ENCODE peak calls at places on chromosomes 3 and 15, in ten cellular contexts. One of them, this sample, is unnamed.
A peak's percentile ranks its signal among the peaks of the same experiment; 100 is the strongest.

GRCh38 chr15:61084944-61085367 is 144.1 kb downstream of the RORA start:
- DNase-seq in AG04449: no peak
- DNase-seq in CD4-positive, alpha-beta T cell: no peak
- DNase-seq in stomach: no peak
- DNase-seq in mammary epithelial cell: no peak
- DNase-seq in epithelial cell of esophagus: no peak
- DNase-seq in left ventricle myocardium inferior: peak; percentile 40
- DNase-seq in A549: no peak
- DNase-seq in lower lobe of right lung: no peak
- DNase-seq in heart left ventricle: peak; percentile 21
- DNase-seq in this sample: no peak

GRCh38 chr3:170992854-170993253 is 33.7 kb downstream of the SLC2A2 start:
- DNase-seq in stomach: no peak
- DNase-seq in mammary epithelial cell: peak; percentile 86
- DNase-seq in AG04449: no peak
- DNase-seq in lower lobe of right lung: no peak
- DNase-seq in CD4-positive, alpha-beta T cell: no peak
- DNase-seq in epithelial cell of esophagus: peak; percentile 85
- DNase-seq in heart left ventricle: no peak
- DNase-seq in left ventricle myocardium inferior: no peak
- DNase-seq in A549: no peak
- DNase-seq in this sample: peak; percentile 21

GRCh38 chr3:58059349-58060321 is 51.4 kb downstream of the FLNB start:
- DNase-seq in AG04449: peak; percentile 88
- DNase-seq in A549: no peak
- DNase-seq in mammary epithelial cell: no peak
- DNase-seq in heart left ventricle: peak; percentile 31
- DNase-seq in CD4-positive, alpha-beta T cell: no peak
- DNase-seq in epithelial cell of esophagus: no peak
- DNase-seq in left ventricle myocardium inferior: no peak
- DNase-seq in lower lobe of right lung: no peak
- DNase-seq in stomach: peak; percentile 34
- DNase-seq in this sample: no peak

GRCh38 chr3:159764211-159765024 is 224.2 kb upstream of the IL12A start:
- DNase-seq in CD4-positive, alpha-beta T cell: no peak
- DNase-seq in lower lobe of right lung: peak; percentile 69
- DNase-seq in mammary epithelial cell: peak; percentile 85
- DNase-seq in epithelial cell of esophagus: peak; percentile 75
- DNase-seq in stomach: no peak
- DNase-seq in AG04449: no peak
- DNase-seq in A549: peak; percentile 68
- DNase-seq in heart left ventricle: peak; percentile 68
- DNase-seq in left ventricle myocardium inferior: peak; percentile 61
- DNase-seq in this sample: peak; percentile 76

GRCh38 chr3:53776494-53777101 is 69.6 kb downstream of the CHDH start:
- DNase-seq in left ventricle myocardium inferior: no peak
- DNase-seq in stomach: no peak
- DNase-seq in mammary epithelial cell: peak; percentile 77
- DNase-seq in CD4-positive, alpha-beta T cell: no peak
- DNase-seq in heart left ventricle: no peak
- DNase-seq in lower lobe of right lung: no peak
- DNase-seq in epithelial cell of esophagus: peak; percentile 41
- DNase-seq in A549: no peak
- DNase-seq in AG04449: no peak
- DNase-seq in this sample: no peak

GRCh38 chr15:66961407-66961884 is 104.0 kb upstream of the SMAD3 start:
- DNase-seq in mammary epithelial cell: no peak
- DNase-seq in epithelial cell of esophagus: no peak
- DNase-seq in heart left ventricle: no peak
- DNase-seq in AG04449: no peak
- DNase-seq in lower lobe of right lung: no peak
- DNase-seq in left ventricle myocardium inferior: no peak
- DNase-seq in CD4-positive, alpha-beta T cell: no peak
- DNase-seq in A549: no peak
- DNase-seq in stomach: no peak
- DNase-seq in this sample: no peak

GRCh38 chr15:56059716-56060115 is 66.3 kb upstream of the NEDD4 start:
- DNase-seq in mammary epithelial cell: no peak
- DNase-seq in AG04449: no peak
- DNase-seq in stomach: no peak
- DNase-seq in heart left ventricle: no peak
- DNase-seq in CD4-positive, alpha-beta T cell: no peak
- DNase-seq in left ventricle myocardium inferior: no peak
- DNase-seq in lower lobe of right lung: no peak
- DNase-seq in epithelial cell of esophagus: no peak
- DNase-seq in A549: no peak
- DNase-seq in this sample: no peak

GRCh38 chr15:92638291-92638708 is 17.3 kb downstream of the FAM174B start:
- DNase-seq in mammary epithelial cell: no peak
- DNase-seq in CD4-positive, alpha-beta T cell: no peak
- DNase-seq in epithelial cell of esophagus: peak; percentile 29
- DNase-seq in stomach: peak; percentile 76
- DNase-seq in left ventricle myocardium inferior: no peak
- DNase-seq in AG04449: peak; percentile 14
- DNase-seq in A549: no peak
- DNase-seq in heart left ventricle: no peak
- DNase-seq in lower lobe of right lung: peak; percentile 65
- DNase-seq in this sample: no peak

GRCh38 chr3:46716461-46717441 is 918 bp downstream of the PRSS50 start:
- DNase-seq in A549: no peak
- DNase-seq in stomach: peak; percentile 15
- DNase-seq in heart left ventricle: no peak
- DNase-seq in lower lobe of right lung: no peak
- DNase-seq in AG04449: no peak
- DNase-seq in left ventricle myocardium inferior: no peak
- DNase-seq in CD4-positive, alpha-beta T cell: no peak
- DNase-seq in mammary epithelial cell: no peak
- DNase-seq in epithelial cell of esophagus: no peak
- DNase-seq in this sample: no peak

GRCh38 chr15:69557340-69558137 is 104.9 kb downstream of the RPLP1 start:
- DNase-seq in stomach: peak; percentile 37
- DNase-seq in mammary epithelial cell: peak; percentile 87
- DNase-seq in A549: peak; percentile 91
- DNase-seq in AG04449: peak; percentile 92
- DNase-seq in lower lobe of right lung: no peak
- DNase-seq in left ventricle myocardium inferior: no peak
- DNase-seq in epithelial cell of esophagus: peak; percentile 95
- DNase-seq in heart left ventricle: no peak
- DNase-seq in CD4-positive, alpha-beta T cell: no peak
- DNase-seq in this sample: peak; percentile 95

GRCh38 chr15:69561071-69561784 is 108.6 kb downstream of the RPLP1 start:
- DNase-seq in AG04449: no peak
- DNase-seq in A549: no peak
- DNase-seq in left ventricle myocardium inferior: no peak
- DNase-seq in mammary epithelial cell: no peak
- DNase-seq in epithelial cell of esophagus: no peak
- DNase-seq in lower lobe of right lung: no peak
- DNase-seq in stomach: peak; percentile 79
- DNase-seq in CD4-positive, alpha-beta T cell: no peak
- DNase-seq in heart left ventricle: no peak
- DNase-seq in this sample: no peak

GRCh38 chr15:69558138-69558409 is 105.5 kb downstream of the RPLP1 start:
- DNase-seq in A549: no peak
- DNase-seq in heart left ventricle: no peak
- DNase-seq in left ventricle myocardium inferior: no peak
- DNase-seq in AG04449: no peak
- DNase-seq in stomach: no peak
- DNase-seq in CD4-positive, alpha-beta T cell: no peak
- DNase-seq in epithelial cell of esophagus: no peak
- DNase-seq in lower lobe of right lung: no peak
- DNase-seq in mammary epithelial cell: no peak
- DNase-seq in this sample: no peak

GRCh38 chr15:69562097-69562496 is 109.5 kb downstream of the RPLP1 start:
- DNase-seq in epithelial cell of esophagus: no peak
- DNase-seq in lower lobe of right lung: no peak
- DNase-seq in left ventricle myocardium inferior: no peak
- DNase-seq in A549: no peak
- DNase-seq in AG04449: no peak
- DNase-seq in stomach: no peak
- DNase-seq in mammary epithelial cell: no peak
- DNase-seq in CD4-positive, alpha-beta T cell: no peak
- DNase-seq in heart left ventricle: no peak
- DNase-seq in this sample: no peak

GRCh38 chr15:69559440-69560215 is 107.0 kb downstream of the RPLP1 start:
- DNase-seq in lower lobe of right lung: no peak
- DNase-seq in epithelial cell of esophagus: no peak
- DNase-seq in left ventricle myocardium inferior: no peak
- DNase-seq in mammary epithelial cell: no peak
- DNase-seq in CD4-positive, alpha-beta T cell: no peak
- DNase-seq in AG04449: no peak
- DNase-seq in A549: no peak
- DNase-seq in heart left ventricle: no peak
- DNase-seq in stomach: no peak
- DNase-seq in this sample: peak; percentile 32
- TF ChIP-seq CTCF in lower lobe of right lung: no peak
- TF ChIP-seq CTCF in epithelial cell of esophagus: peak; percentile 11
- TF ChIP-seq CTCF in left ventricle myocardium inferior: no peak
- TF ChIP-seq CTCF in mammary epithelial cell: no peak
- TF ChIP-seq CTCF in CD4-positive, alpha-beta T cell: no peak
- TF ChIP-seq CTCF in AG04449: no peak
- TF ChIP-seq CTCF in A549: no peak
- TF ChIP-seq CTCF in heart left ventricle: no peak
- TF ChIP-seq CTCF in stomach: no peak
- TF ChIP-seq CTCF in this sample: no peak

GRCh38 chr3:42602961-42603360 is 2.5 kb downstream of the NKTR start:
- DNase-seq in stomach: no peak
- DNase-seq in left ventricle myocardium inferior: no peak
- DNase-seq in CD4-positive, alpha-beta T cell: no peak
- DNase-seq in heart left ventricle: no peak
- DNase-seq in A549: no peak
- DNase-seq in AG04449: no peak
- DNase-seq in lower lobe of right lung: no peak
- DNase-seq in epithelial cell of esophagus: no peak
- DNase-seq in mammary epithelial cell: no peak
- DNase-seq in this sample: no peak

GRCh38 chr3:42605550-42606173 is 5.2 kb downstream of the NKTR start:
- DNase-seq in heart left ventricle: no peak
- DNase-seq in A549: no peak
- DNase-seq in mammary epithelial cell: no peak
- DNase-seq in epithelial cell of esophagus: no peak
- DNase-seq in lower lobe of right lung: no peak
- DNase-seq in stomach: no peak
- DNase-seq in CD4-positive, alpha-beta T cell: no peak
- DNase-seq in left ventricle myocardium inferior: no peak
- DNase-seq in AG04449: no peak
- DNase-seq in this sample: peak; percentile 31

GRCh38 chr3:42600111-42600957 is at the start of gene NKTR:
- DNase-seq in epithelial cell of esophagus: peak; percentile 100
- DNase-seq in lower lobe of right lung: peak; percentile 98
- DNase-seq in AG04449: peak; percentile 89
- DNase-seq in CD4-positive, alpha-beta T cell: peak; percentile 99
- DNase-seq in left ventricle myocardium inferior: peak; percentile 97
- DNase-seq in heart left ventricle: peak; percentile 97
- DNase-seq in mammary epithelial cell: peak; percentile 100
- DNase-seq in stomach: peak; percentile 99
- DNase-seq in A549: peak; percentile 75
- DNase-seq in this sample: peak; percentile 99

GRCh38 chr3:42601898-42602581 is 1.6 kb downstream of the NKTR start:
- DNase-seq in mammary epithelial cell: peak; percentile 50
- DNase-seq in epithelial cell of esophagus: peak; percentile 56
- DNase-seq in heart left ventricle: no peak
- DNase-seq in AG04449: no peak
- DNase-seq in CD4-positive, alpha-beta T cell: no peak
- DNase-seq in lower lobe of right lung: no peak
- DNase-seq in A549: no peak
- DNase-seq in left ventricle myocardium inferior: no peak
- DNase-seq in stomach: no peak
- DNase-seq in this sample: peak; percentile 45

DNA sequence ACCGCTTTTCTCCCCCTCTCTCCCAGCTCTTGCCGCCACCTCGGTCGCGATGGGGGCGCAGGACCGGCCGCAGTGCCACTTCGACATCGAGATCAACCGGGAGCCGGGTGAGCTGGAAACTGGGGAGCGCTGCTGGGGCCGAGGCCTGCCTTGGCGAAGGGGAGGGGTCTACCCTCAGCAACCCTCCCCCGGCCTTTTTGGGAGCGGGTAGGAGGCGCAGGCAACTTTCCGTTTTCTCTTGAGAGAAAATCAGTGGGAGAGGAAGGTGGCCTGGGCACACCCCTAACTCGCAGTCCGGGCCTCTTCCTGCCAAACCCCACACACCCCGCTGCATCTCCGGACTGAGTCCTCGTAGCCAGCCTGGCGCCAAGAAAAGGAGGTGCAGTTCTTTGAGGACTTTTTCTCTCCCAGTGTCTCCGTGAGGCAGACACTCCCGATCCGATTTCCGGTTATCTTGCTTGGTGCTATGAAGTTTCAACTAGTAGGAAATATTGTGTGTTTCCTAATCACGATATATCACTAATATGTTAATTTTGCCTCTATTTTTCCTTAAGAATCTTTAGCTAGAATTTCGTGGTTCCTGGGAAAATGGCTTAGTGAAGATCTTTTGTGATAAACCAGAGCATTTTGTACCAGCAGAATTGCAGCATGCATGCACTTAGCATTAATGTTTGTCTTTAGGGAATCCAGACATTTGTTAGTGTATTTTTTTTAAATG is 631 bp downstream of the NKTR start:
- DNase-seq in AG04449: no peak
- DNase-seq in CD4-positive, alpha-beta T cell: peak; percentile 19
- DNase-seq in lower lobe of right lung: peak; percentile 75
- DNase-seq in heart left ventricle: peak; percentile 82
- DNase-seq in stomach: peak; percentile 64
- DNase-seq in A549: peak; percentile 16
- DNase-seq in mammary epithelial cell: peak; percentile 81
- DNase-seq in left ventricle myocardium inferior: peak; percentile 72
- DNase-seq in epithelial cell of esophagus: peak; percentile 71
- DNase-seq in this sample: peak; percentile 73
- TF ChIP-seq CTCF in AG04449: no peak
- TF ChIP-seq CTCF in CD4-positive, alpha-beta T cell: no peak
- TF ChIP-seq CTCF in lower lobe of right lung: peak; percentile 16
- TF ChIP-seq CTCF in heart left ventricle: no peak
- TF ChIP-seq CTCF in stomach: no peak
- TF ChIP-seq CTCF in A549: no peak
- TF ChIP-seq CTCF in mammary epithelial cell: peak; percentile 26
- TF ChIP-seq CTCF in left ventricle myocardium inferior: no peak
- TF ChIP-seq CTCF in epithelial cell of esophagus: peak; percentile 33
- TF ChIP-seq CTCF in this sample: no peak

DNA sequence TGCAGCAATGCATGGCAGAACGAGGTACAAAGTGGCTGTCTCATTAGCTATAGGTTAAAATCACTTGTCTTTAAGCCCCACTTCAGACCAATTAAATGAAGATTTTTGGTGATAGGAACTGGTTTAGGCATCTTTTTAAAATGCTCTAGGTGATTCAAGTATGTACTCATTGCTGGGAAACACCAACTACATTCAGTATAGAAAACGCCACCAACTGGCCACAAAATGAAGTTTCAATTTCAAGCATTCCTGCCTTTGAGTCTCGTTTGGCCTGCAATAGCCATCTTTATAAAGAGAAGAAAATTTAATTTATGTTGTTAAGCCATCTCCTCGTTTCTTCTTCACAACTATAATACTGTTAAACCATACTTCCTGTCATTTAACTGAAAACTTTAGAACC is 587.9 kb downstream of the GBE1 start:
- DNase-seq in stomach: no peak
- DNase-seq in A549: no peak
- DNase-seq in AG04449: no peak
- DNase-seq in epithelial cell of esophagus: peak; percentile 26
- DNase-seq in mammary epithelial cell: no peak
- DNase-seq in lower lobe of right lung: no peak
- DNase-seq in heart left ventricle: no peak
- DNase-seq in left ventricle myocardium inferior: no peak
- DNase-seq in CD4-positive, alpha-beta T cell: no peak
- DNase-seq in this sample: peak; percentile 16
- TF ChIP-seq CTCF in stomach: no peak
- TF ChIP-seq CTCF in A549: no peak
- TF ChIP-seq CTCF in AG04449: no peak
- TF ChIP-seq CTCF in epithelial cell of esophagus: peak; percentile 2
- TF ChIP-seq CTCF in mammary epithelial cell: peak; percentile 26
- TF ChIP-seq CTCF in lower lobe of right lung: no peak
- TF ChIP-seq CTCF in heart left ventricle: no peak
- TF ChIP-seq CTCF in left ventricle myocardium inferior: no peak
- TF ChIP-seq CTCF in CD4-positive, alpha-beta T cell: no peak
- TF ChIP-seq CTCF in this sample: no peak

GRCh38 chr3:83233715-83234114 is 1472.3 kb upstream of the GBE1 start:
- DNase-seq in heart left ventricle: no peak
- DNase-seq in AG04449: no peak
- DNase-seq in A549: no peak
- DNase-seq in CD4-positive, alpha-beta T cell: no peak
- DNase-seq in mammary epithelial cell: no peak
- DNase-seq in lower lobe of right lung: no peak
- DNase-seq in stomach: no peak
- DNase-seq in epithelial cell of esophagus: no peak
- DNase-seq in left ventricle myocardium inferior: no peak
- DNase-seq in this sample: no peak
- TF ChIP-seq CTCF in heart left ventricle: no peak
- TF ChIP-seq CTCF in AG04449: no peak
- TF ChIP-seq CTCF in A549: no peak
- TF ChIP-seq CTCF in CD4-positive, alpha-beta T cell: no peak
- TF ChIP-seq CTCF in mammary epithelial cell: no peak
- TF ChIP-seq CTCF in lower lobe of right lung: no peak
- TF ChIP-seq CTCF in stomach: no peak
- TF ChIP-seq CTCF in epithelial cell of esophagus: no peak
- TF ChIP-seq CTCF in left ventricle myocardium inferior: no peak
- TF ChIP-seq CTCF in this sample: no peak

This sample was measured in MCF 10A.